ENCODE peak calls at places on chromosomes 1 and 21, in six cellular contexts. One of them, this sample, is unnamed.

GRCh38 chr1:239930646-239931262 is 160.9 kb upstream of the FMN2 start:
- DNase-seq in IMR-90: peak; percentile 27
- DNase-seq in K562: no peak
- DNase-seq in HepG2: no peak
- DNase-seq in HCT116: no peak
- DNase-seq in GM12878: no peak
- DNase-seq in this sample: no peak

GRCh38 chr1:155053531-155054105 is 2.5 kb downstream of the ADAM15 start:
- DNase-seq in IMR-90: no peak
- DNase-seq in K562: no peak
- DNase-seq in HepG2: no peak
- DNase-seq in HCT116: no peak
- DNase-seq in GM12878: no peak
- DNase-seq in this sample: no peak

GRCh38 chr1:9877962-9878361 is 32.1 kb downstream of the CTNNBIP1 start:
- DNase-seq in IMR-90: no peak
- DNase-seq in K562: no peak
- DNase-seq in HepG2: no peak
- DNase-seq in HCT116: peak; percentile 46
- DNase-seq in GM12878: no peak
- DNase-seq in this sample: no peak

GRCh38 chr1:219163401-219163954 is 10.2 kb upstream of the LYPLAL1 start:
- DNase-seq in IMR-90: no peak
- DNase-seq in K562: no peak
- DNase-seq in HepG2: no peak
- DNase-seq in HCT116: no peak
- DNase-seq in GM12878: no peak
- DNase-seq in this sample: no peak

GRCh38 chr1:203572134-203572625 is 54.5 kb upstream of the ATP2B4 start:
- DNase-seq in IMR-90: peak; percentile 55
- DNase-seq in K562: peak; percentile 36
- DNase-seq in HepG2: no peak
- DNase-seq in HCT116: no peak
- DNase-seq in GM12878: no peak
- DNase-seq in this sample: peak; percentile 60

GRCh38 chr21:46431448-46431847 is 27.2 kb upstream of the DIP2A start:
- DNase-seq in IMR-90: no peak
- DNase-seq in K562: no peak
- DNase-seq in HepG2: no peak
- DNase-seq in HCT116: no peak
- DNase-seq in GM12878: no peak
- DNase-seq in this sample: no peak

GRCh38 chr1:31989964-31990363 is 23.7 kb upstream of the KHDRBS1 start:
- DNase-seq in IMR-90: no peak
- DNase-seq in K562: no peak
- DNase-seq in HepG2: no peak
- DNase-seq in HCT116: no peak
- DNase-seq in GM12878: no peak
- DNase-seq in this sample: no peak

GRCh38 chr1:29195875-29196274 is 14.2 kb upstream of the SRSF4 start:
- DNase-seq in IMR-90: no peak
- DNase-seq in K562: no peak
- DNase-seq in HepG2: no peak
- DNase-seq in HCT116: no peak
- DNase-seq in GM12878: no peak
- DNase-seq in this sample: no peak

GRCh38 chr21:46325073-46325912 is 1.3 kb downstream of the PCNT start:
- DNase-seq in IMR-90: peak; percentile 47
- DNase-seq in K562: peak; percentile 87
- DNase-seq in HepG2: peak; percentile 35
- DNase-seq in HCT116: peak; percentile 28
- DNase-seq in GM12878: no peak
- DNase-seq in this sample: peak; percentile 70

GRCh38 chr21:35827004-35827403 is 233.3 kb downstream of the SETD4 start:
- DNase-seq in IMR-90: no peak
- DNase-seq in K562: no peak
- DNase-seq in HepG2: no peak
- DNase-seq in HCT116: peak; percentile 23
- DNase-seq in GM12878: no peak
- DNase-seq in this sample: no peak

GRCh38 chr1:230572121-230573083 is 69.9 kb upstream of the COG2 start:
- DNase-seq in IMR-90: no peak
- DNase-seq in K562: no peak
- DNase-seq in HepG2: peak; percentile 39
- DNase-seq in HCT116: no peak
- DNase-seq in GM12878: no peak
- DNase-seq in this sample: no peak

GRCh38 chr1:197526736-197527371 is 248.4 kb downstream of the DENND1B start:
- DNase-seq in IMR-90: peak; percentile 44
- DNase-seq in K562: peak; percentile 21
- DNase-seq in HepG2: peak; percentile 21
- DNase-seq in HCT116: peak; percentile 10
- DNase-seq in GM12878: no peak
- DNase-seq in this sample: no peak

DNA sequence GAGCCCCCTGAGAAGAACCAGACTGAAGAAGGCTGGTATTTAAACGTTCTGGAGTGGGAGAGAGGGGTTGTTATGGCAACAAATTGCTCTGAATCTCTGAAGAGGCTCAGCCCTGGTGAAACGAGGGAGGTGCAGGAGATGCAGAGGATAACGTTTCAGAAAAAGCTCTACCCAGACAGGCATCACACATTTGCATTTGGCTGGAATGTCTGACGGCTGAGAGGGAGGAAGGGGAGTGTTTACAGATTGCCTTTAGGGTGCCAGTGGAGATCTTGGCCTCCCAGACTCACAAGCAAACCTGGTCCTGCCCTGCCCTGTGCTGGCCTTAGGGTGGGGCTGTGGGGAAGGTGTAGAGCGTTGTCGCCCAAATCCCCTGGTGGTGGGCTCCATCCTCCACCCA is 169.0 kb upstream of the AJAP1 start:
- DNase-seq in IMR-90: no peak
- DNase-seq in K562: no peak
- DNase-seq in HepG2: no peak
- DNase-seq in HCT116: no peak
- DNase-seq in GM12878: no peak
- DNase-seq in this sample: no peak
- H3K9ac ChIP-seq in IMR-90: no peak overlapping the region
- H3K9ac ChIP-seq in K562: no peak overlapping the region
- H3K9ac ChIP-seq in HepG2: no peak overlapping the region
- H3K9ac ChIP-seq in HCT116: no peak overlapping the region
- H3K9ac ChIP-seq in GM12878: no peak overlapping the region
- H3K9ac ChIP-seq in this sample: no peak overlapping the region

DNA sequence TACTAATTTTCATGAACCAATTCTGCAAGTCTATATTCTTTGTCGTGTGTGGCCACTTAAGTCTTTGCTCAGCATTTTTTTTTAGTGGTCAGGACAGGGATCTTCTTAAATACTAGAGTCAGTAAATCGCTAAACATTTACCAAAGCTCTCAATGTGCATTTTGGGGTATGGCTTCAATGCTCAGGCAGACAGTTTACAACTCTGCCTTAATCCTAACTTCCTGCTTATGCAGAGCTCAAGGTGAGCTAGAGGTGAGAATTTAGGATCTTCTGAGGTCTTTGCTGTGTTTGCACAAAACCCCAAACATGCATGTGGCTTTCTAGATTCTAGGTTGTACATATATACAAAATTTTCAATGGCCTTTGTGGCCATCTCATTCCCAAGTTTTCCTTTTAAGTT is 153.0 kb downstream of the DNM3 start:
- DNase-seq in IMR-90: no peak
- DNase-seq in K562: no peak
- DNase-seq in HepG2: no peak
- DNase-seq in HCT116: no peak
- DNase-seq in GM12878: no peak
- DNase-seq in this sample: no peak
- TF ChIP-seq CEBPB in IMR-90: no peak
- TF ChIP-seq CEBPB in K562: no peak
- TF ChIP-seq CEBPB in HepG2: no peak
- TF ChIP-seq CEBPB in HCT116: no peak
- TF ChIP-seq CEBPB in GM12878: no peak
- TF ChIP-seq CEBPB in this sample: no peak

GRCh38 chr1:246162560-246162959 is 344.5 kb downstream of the SMYD3 start:
- DNase-seq in IMR-90: no peak
- DNase-seq in K562: no peak
- DNase-seq in HepG2: no peak
- DNase-seq in HCT116: no peak
- DNase-seq in GM12878: no peak
- DNase-seq in this sample: no peak

GRCh38 chr1:246160905-246161304 is 346.2 kb downstream of the SMYD3 start:
- DNase-seq in IMR-90: no peak
- DNase-seq in K562: no peak
- DNase-seq in HepG2: no peak
- DNase-seq in HCT116: no peak
- DNase-seq in GM12878: no peak
- DNase-seq in this sample: no peak

GRCh38 chr1:246160398-246160797 is 346.7 kb downstream of the SMYD3 start:
- DNase-seq in IMR-90: no peak
- DNase-seq in K562: no peak
- DNase-seq in HepG2: no peak
- DNase-seq in HCT116: no peak
- DNase-seq in GM12878: no peak
- DNase-seq in this sample: no peak

GRCh38 chr1:246159290-246160227 is 347.5 kb downstream of the SMYD3 start:
- DNase-seq in IMR-90: no peak
- DNase-seq in K562: no peak
- DNase-seq in HepG2: peak; percentile 17
- DNase-seq in HCT116: no peak
- DNase-seq in GM12878: no peak
- DNase-seq in this sample: no peak

DNA sequence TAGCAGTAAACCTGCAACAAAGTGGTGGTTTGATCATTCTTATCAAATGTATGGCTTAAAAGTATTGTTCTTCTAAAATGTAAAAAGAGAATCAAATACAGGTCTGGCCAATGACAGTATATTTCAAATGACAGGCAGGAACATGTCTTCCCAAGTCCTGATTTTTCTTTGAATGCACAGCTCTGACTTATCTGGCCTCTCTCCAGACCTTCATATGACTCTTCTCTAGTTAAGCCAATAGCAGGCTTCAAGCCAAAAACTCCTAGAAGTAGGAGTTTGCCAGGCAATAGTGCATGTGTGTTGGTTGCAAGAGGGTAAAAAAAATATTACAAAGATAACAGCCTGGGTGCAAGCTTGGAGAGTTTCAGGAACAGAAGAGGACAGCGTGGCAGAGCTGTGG is 345.5 kb downstream of the SMYD3 start:
- DNase-seq in IMR-90: peak; percentile 86
- DNase-seq in K562: no peak
- DNase-seq in HepG2: no peak
- DNase-seq in HCT116: no peak
- DNase-seq in GM12878: no peak
- DNase-seq in this sample: no peak
- H3K9ac ChIP-seq in IMR-90: no peak overlapping the region
- H3K9ac ChIP-seq in K562: no peak overlapping the region
- H3K9ac ChIP-seq in HepG2: no peak overlapping the region
- H3K9ac ChIP-seq in HCT116: no peak overlapping the region
- H3K9ac ChIP-seq in GM12878: no peak overlapping the region
- H3K9ac ChIP-seq in this sample: no peak overlapping the region

DNA sequence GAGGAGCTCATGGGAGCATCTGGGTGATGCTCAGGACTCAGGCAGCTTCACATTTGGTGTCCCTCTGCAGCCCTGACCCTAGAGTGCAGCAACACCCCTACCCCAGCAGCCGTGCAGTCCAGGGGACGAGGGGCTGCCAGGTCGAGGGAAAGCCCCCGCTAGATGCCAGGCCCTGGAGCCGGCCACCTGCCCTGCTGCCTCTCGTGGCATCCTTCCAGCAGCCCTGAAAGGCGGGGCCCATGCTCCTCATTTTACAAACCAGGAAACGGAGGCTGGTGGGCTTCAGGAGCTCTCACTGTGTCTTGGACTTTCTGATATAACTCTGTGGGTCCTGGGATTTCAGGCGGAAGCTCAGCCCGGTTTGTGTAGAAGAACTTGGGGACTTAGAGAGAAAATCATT is 120.5 kb upstream of the WNT4 start:
- DNase-seq in IMR-90: no peak
- DNase-seq in K562: no peak
- DNase-seq in HepG2: no peak
- DNase-seq in HCT116: no peak
- DNase-seq in GM12878: no peak
- DNase-seq in this sample: no peak
- TF ChIP-seq CEBPB in IMR-90: no peak
- TF ChIP-seq CEBPB in K562: no peak
- TF ChIP-seq CEBPB in HepG2: no peak
- TF ChIP-seq CEBPB in HCT116: no peak
- TF ChIP-seq CEBPB in GM12878: no peak
- TF ChIP-seq CEBPB in this sample: no peak